ENCODE peak calls at places on chromosome 15, in eight cellular contexts. Y, P, F, K, T, G, S and A are unnamed samples.

GRCh38 chr15:88649286-88649733 is 10.5 kb downstream of the ISG20 start:
- DNase-seq in Y (no peak), P (no peak), F (peak), K (peak), T (peak), G (peak), S (no peak), A (no peak)

GRCh38 chr15:65042776-65043322 is 2.3 kb upstream of the SLC51B start:
- DNase-seq in Y (no peak), P (no peak), F (no peak), K (no peak), T (no peak), G (peak), S (no peak), A (no peak)

GRCh38 chr15:62447742-62448141 is 282.7 kb upstream of the C2CD4B start:
- DNase-seq in Y (no peak), P (no peak), F (no peak), K (no peak), T (no peak), G (no peak), S (no peak), A (no peak)

GRCh38 chr15:38197553-38197952 is 55.1 kb upstream of the SPRED1 start:
- DNase-seq in Y (no peak), P (no peak), F (no peak), K (no peak), T (no peak), G (no peak), S (no peak), A (no peak)

GRCh38 chr15:78291698-78292097 is 7.7 kb downstream of the SKIC8 start:
- DNase-seq in Y (no peak), P (no peak), F (no peak), K (no peak), T (no peak), G (no peak), S (no peak), A (no peak)

GRCh38 chr15:64697911-64698369 is 77.4 kb downstream of the RBPMS2 start:
- DNase-seq in Y (no peak), P (no peak), F (peak), K (no peak), T (peak), G (no peak), S (peak), A (no peak)

GRCh38 chr15:101498731-101499480 is 9.4 kb upstream of the PCSK6 start:
- DNase-seq in Y (no peak), P (no peak), F (no peak), K (no peak), T (no peak), G (no peak), S (no peak), A (no peak)

GRCh38 chr15:77400258-77400657 is 19.6 kb downstream of the PEAK1 start:
- DNase-seq in Y (no peak), P (no peak), F (no peak), K (no peak), T (no peak), G (no peak), S (no peak), A (no peak)

GRCh38 chr15:75620776-75621536 is 4.6 kb downstream of the SNUPN start:
- DNase-seq in Y (no peak), P (peak), F (peak), K (peak), T (peak), G (peak), S (peak), A (no peak)

GRCh38 chr15:70420421-70421196 is 322.9 kb upstream of the TLE3 start:
- DNase-seq in Y (no peak), P (no peak), F (no peak), K (no peak), T (no peak), G (no peak), S (no peak), A (no peak)

GRCh38 chr15:54007256-54007655 is 29.0 kb downstream of the UNC13C start:
- DNase-seq in Y (no peak), P (no peak), F (no peak), K (no peak), T (no peak), G (no peak), S (no peak), A (no peak)

GRCh38 chr15:87634361-87634760 is 622.2 kb downstream of the NTRK3 start:
- DNase-seq in Y (no peak), P (no peak), F (no peak), K (no peak), T (no peak), G (no peak), S (no peak), A (no peak)

GRCh38 chr15:67100808-67101581 is 35.6 kb downstream of the SMAD3 start:
- DNase-seq in Y (no peak), P (no peak), F (no peak), K (no peak), T (no peak), G (no peak), S (no peak), A (peak)

GRCh38 chr15:100717596-100717995 is 115.2 kb downstream of the ASB7 start:
- DNase-seq in Y (no peak), P (no peak), F (no peak), K (no peak), T (no peak), G (no peak), S (peak), A (no peak)

GRCh38 chr15:99432271-99433025 is 133.3 kb upstream of the MEF2A start:
- DNase-seq in Y (no peak), P (no peak), F (no peak), K (peak), T (no peak), G (peak), S (peak), A (no peak)

GRCh38 chr15:52289629-52290081 is 5.9 kb downstream of the MYO5C start:
- DNase-seq in Y (no peak), P (no peak), F (no peak), K (no peak), T (peak), G (peak), S (no peak), A (no peak)

GRCh38 chr15:64099379-64099778 is 3.6 kb downstream of the SNX1 start:
- DNase-seq in Y (no peak), P (no peak), F (no peak), K (no peak), T (no peak), G (no peak), S (no peak), A (no peak)

GRCh38 chr15:79896131-79896633 is 632 bp downstream of the MTHFS start:
- DNase-seq in Y (no peak), P (no peak), F (no peak), K (no peak), T (no peak), G (no peak), S (no peak), A (peak)

GRCh38 chr15:65426216-65426853 is 3.6 kb upstream of the IGDCC4 start:
- DNase-seq in Y (no peak), P (no peak), F (no peak), K (no peak), T (no peak), G (no peak), S (no peak), A (no peak)

GRCh38 chr15:39397883-39398282 is 183.0 kb upstream of the THBS1 start:
- DNase-seq in Y (peak), P (no peak), F (peak), K (no peak), T (peak), G (no peak), S (no peak), A (no peak)

GRCh38 chr15:26082833-26083174 is 219.7 kb upstream of the ATP10A start:
- DNase-seq in Y (no peak), P (no peak), F (peak), K (no peak), T (no peak), G (no peak), S (no peak), A (no peak)

GRCh38 chr15:87850916-87851315 is 405.6 kb downstream of the NTRK3 start:
- DNase-seq in Y (no peak), P (no peak), F (peak), K (no peak), T (peak), G (no peak), S (no peak), A (no peak)

GRCh38 chr15:71755092-71755491 is 55.3 kb upstream of the NR2E3 start:
- DNase-seq in Y (no peak), P (no peak), F (no peak), K (no peak), T (no peak), G (no peak), S (no peak), A (no peak)

GRCh38 chr15:67154249-67154648 is 88.8 kb downstream of the SMAD3 start:
- DNase-seq in Y (no peak), P (no peak), F (no peak), K (no peak), T (no peak), G (no peak), S (no peak), A (no peak)

GRCh38 chr15:65773386-65774111 is 18.5 kb downstream of the DENND4A start:
- DNase-seq in Y (no peak), P (no peak), F (no peak), K (no peak), T (no peak), G (peak), S (no peak), A (no peak)

GRCh38 chr15:73870700-73871408 is 2.5 kb upstream of the TBC1D21 start:
- DNase-seq in Y (peak), P (no peak), F (peak), K (peak), T (peak), G (peak), S (no peak), A (no peak)

GRCh38 chr15:29270169-29270955 is 740 bp upstream of the NSMCE3 start:
- DNase-seq in Y (peak), P (no peak), F (peak), K (no peak), T (peak), G (no peak), S (no peak), A (peak)

GRCh38 chr15:49530106-49530505 is 90.5 kb downstream of the FAM227B start:
- DNase-seq in Y (no peak), P (no peak), F (no peak), K (no peak), T (peak), G (no peak), S (no peak), A (no peak)

GRCh38 chr15:101561584-101561906 is 72.0 kb upstream of the PCSK6 start:
- DNase-seq in Y (no peak), P (no peak), F (no peak), K (no peak), T (no peak), G (no peak), S (no peak), A (no peak)

GRCh38 chr15:92118936-92119325 is 265.4 kb downstream of the SLCO3A1 start:
- DNase-seq in Y (no peak), P (no peak), F (no peak), K (no peak), T (no peak), G (no peak), S (no peak), A (no peak)

GRCh38 chr15:92118162-92118935 is 264.8 kb downstream of the SLCO3A1 start:
- DNase-seq in Y (no peak), P (no peak), F (peak), K (no peak), T (peak), G (no peak), S (no peak), A (peak)

GRCh38 chr15:92122259-92122658 is 268.8 kb downstream of the SLCO3A1 start:
- DNase-seq in Y (no peak), P (no peak), F (no peak), K (no peak), T (no peak), G (no peak), S (no peak), A (no peak)

GRCh38 chr15:92121047-92121446 is 267.5 kb downstream of the SLCO3A1 start:
- DNase-seq in Y (no peak), P (no peak), F (no peak), K (no peak), T (no peak), G (no peak), S (no peak), A (no peak)

GRCh38 chr15:92120082-92120481 is 266.6 kb downstream of the SLCO3A1 start:
- DNase-seq in Y (no peak), P (no peak), F (no peak), K (no peak), T (no peak), G (no peak), S (no peak), A (no peak)
- H3K27ac ChIP-seq in Y (no peak), P (peak), F (no peak), K (no peak), T (no peak), G (no peak), S (no peak), A (no peak)

DNA sequence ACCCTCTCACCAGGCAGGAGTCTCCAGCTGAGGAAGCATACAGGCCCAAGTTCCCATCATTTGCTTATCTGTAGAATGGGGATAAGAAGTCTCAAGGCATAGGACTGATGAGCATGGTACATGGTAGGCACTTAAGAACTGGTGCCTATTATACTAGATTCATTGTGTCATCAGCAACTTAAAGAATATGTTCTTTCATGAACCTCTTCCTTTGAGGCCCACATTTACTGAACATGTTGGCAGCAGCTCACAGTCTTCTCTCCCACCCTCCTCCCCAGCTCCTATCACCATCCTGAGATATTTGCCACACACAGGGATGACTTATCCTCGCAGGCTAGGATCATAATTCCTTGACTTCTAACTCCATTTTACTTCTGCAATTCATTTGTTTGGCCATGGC is 142.5 kb downstream of the PDE8A start:
- DNase-seq in Y (no peak), P (no peak), F (no peak), K (no peak), T (no peak), G (no peak), S (no peak), A (no peak)
- H3K27ac ChIP-seq in Y (no peak), P (no peak), F (no peak), K (no peak), T (no peak), G (no peak), S (no peak), A (no peak)

GRCh38 chr15:72826611-72827010 is 43.1 kb upstream of the ADPGK start:
- DNase-seq in Y (no peak), P (no peak), F (no peak), K (no peak), T (no peak), G (no peak), S (no peak), A (no peak)
- H3K27ac ChIP-seq in Y (no peak), P (no peak), F (no peak), K (no peak), T (no peak), G (no peak), S (no peak), A (no peak)

GRCh38 chr15:68298336-68298735 is 20.8 kb downstream of the FEM1B start:
- DNase-seq in Y (no peak), P (no peak), F (no peak), K (no peak), T (no peak), G (no peak), S (no peak), A (no peak)

GRCh38 chr15:68301300-68301699 is 23.8 kb downstream of the FEM1B start:
- DNase-seq in Y (no peak), P (no peak), F (no peak), K (no peak), T (no peak), G (no peak), S (no peak), A (no peak)

GRCh38 chr15:68299436-68299835 is 21.9 kb downstream of the FEM1B start:
- DNase-seq in Y (no peak), P (no peak), F (no peak), K (peak), T (peak), G (no peak), S (no peak), A (no peak)

GRCh38 chr15:68298882-68299381 is 21.4 kb downstream of the FEM1B start:
- DNase-seq in Y (no peak), P (no peak), F (no peak), K (peak), T (no peak), G (no peak), S (no peak), A (peak)

GRCh38 chr15:68300115-68300940 is 22.8 kb downstream of the FEM1B start:
- DNase-seq in Y (no peak), P (no peak), F (no peak), K (no peak), T (no peak), G (peak), S (no peak), A (no peak)
- H3K27ac ChIP-seq in Y (no peak), P (peak), F (no peak), K (peak), T (no peak), G (peak), S (peak), A (no peak)

GRCh38 chr15:45449387-45449786 is 71.0 kb upstream of the GATM start:
- DNase-seq in Y (no peak), P (no peak), F (no peak), K (no peak), T (no peak), G (no peak), S (no peak), A (no peak)
- H3K27ac ChIP-seq in Y (no peak), P (peak), F (no peak), K (no peak), T (no peak), G (peak), S (no peak), A (no peak)